ENCODE peak calls at places on chromosomes 13 and 19, in ten cellular contexts. One of them, this sample, is unnamed. For H3K27me3, the result is how much of the 10 kb centered on the place peaks cover.

GRCh38 chr19:30369833-30370232 is 2.4 kb upstream of the ZNF536 start:
- DNase-seq in IMR-90: no peak
- DNase-seq in Peyer's patch: no peak
- DNase-seq in CD8-positive, alpha-beta T cell: no peak
- DNase-seq in AG04450: no peak
- DNase-seq in HCT116: no peak
- DNase-seq in DND-41: no peak
- DNase-seq in mammary epithelial cell: no peak
- DNase-seq in hepatocyte: no peak
- DNase-seq in endodermal cell: no peak
- DNase-seq in this sample: no peak

GRCh38 chr13:30805603-30806011 is 70.3 kb downstream of the ALOX5AP start:
- DNase-seq in IMR-90: peak
- DNase-seq in Peyer's patch: no peak
- DNase-seq in CD8-positive, alpha-beta T cell: no peak
- DNase-seq in AG04450: no peak
- DNase-seq in HCT116: peak
- DNase-seq in DND-41: no peak
- DNase-seq in mammary epithelial cell: peak
- DNase-seq in hepatocyte: no peak
- DNase-seq in endodermal cell: no peak
- DNase-seq in this sample: no peak

GRCh38 chr13:104024416-104025170 is 958.4 kb upstream of the SLC10A2 start:
- DNase-seq in IMR-90: peak
- DNase-seq in Peyer's patch: no peak
- DNase-seq in CD8-positive, alpha-beta T cell: no peak
- DNase-seq in AG04450: no peak
- DNase-seq in HCT116: no peak
- DNase-seq in DND-41: no peak
- DNase-seq in mammary epithelial cell: peak
- DNase-seq in hepatocyte: no peak
- DNase-seq in endodermal cell: no peak
- DNase-seq in this sample: peak

GRCh38 chr13:63481334-63481733 is 2065.7 kb upstream of the PCDH20 start:
- DNase-seq in IMR-90: peak
- DNase-seq in Peyer's patch: no peak
- DNase-seq in CD8-positive, alpha-beta T cell: no peak
- DNase-seq in AG04450: no peak
- DNase-seq in HCT116: no peak
- DNase-seq in DND-41: no peak
- DNase-seq in mammary epithelial cell: no peak
- DNase-seq in hepatocyte: no peak
- DNase-seq in endodermal cell: no peak
- DNase-seq in this sample: peak

GRCh38 chr13:72850959-72851677 is 69.2 kb downstream of the PIBF1 start:
- DNase-seq in IMR-90: no peak
- DNase-seq in Peyer's patch: peak
- DNase-seq in CD8-positive, alpha-beta T cell: no peak
- DNase-seq in AG04450: no peak
- DNase-seq in HCT116: no peak
- DNase-seq in DND-41: no peak
- DNase-seq in mammary epithelial cell: no peak
- DNase-seq in hepatocyte: no peak
- DNase-seq in endodermal cell: peak
- DNase-seq in this sample: no peak

GRCh38 chr13:100112186-100112838 is 23.4 kb downstream of the PCCA start:
- DNase-seq in IMR-90: no peak
- DNase-seq in Peyer's patch: no peak
- DNase-seq in CD8-positive, alpha-beta T cell: no peak
- DNase-seq in AG04450: no peak
- DNase-seq in HCT116: no peak
- DNase-seq in DND-41: no peak
- DNase-seq in mammary epithelial cell: no peak
- DNase-seq in hepatocyte: no peak
- DNase-seq in endodermal cell: no peak
- DNase-seq in this sample: no peak

GRCh38 chr19:42394751-42395150 is 4.7 kb upstream of the CNFN start:
- DNase-seq in IMR-90: peak
- DNase-seq in Peyer's patch: no peak
- DNase-seq in CD8-positive, alpha-beta T cell: no peak
- DNase-seq in AG04450: no peak
- DNase-seq in HCT116: no peak
- DNase-seq in DND-41: no peak
- DNase-seq in mammary epithelial cell: no peak
- DNase-seq in hepatocyte: no peak
- DNase-seq in endodermal cell: no peak
- DNase-seq in this sample: no peak

GRCh38 chr13:33817513-33817842 is 471 bp upstream of the RFC3 start:
- DNase-seq in IMR-90: peak
- DNase-seq in Peyer's patch: no peak
- DNase-seq in CD8-positive, alpha-beta T cell: no peak
- DNase-seq in AG04450: no peak
- DNase-seq in HCT116: no peak
- DNase-seq in DND-41: no peak
- DNase-seq in mammary epithelial cell: peak
- DNase-seq in hepatocyte: no peak
- DNase-seq in endodermal cell: no peak
- DNase-seq in this sample: no peak

GRCh38 chr13:23322353-23323336 is 110.9 kb downstream of the SACS start:
- DNase-seq in IMR-90: peak
- DNase-seq in Peyer's patch: no peak
- DNase-seq in CD8-positive, alpha-beta T cell: no peak
- DNase-seq in AG04450: no peak
- DNase-seq in HCT116: no peak
- DNase-seq in DND-41: no peak
- DNase-seq in mammary epithelial cell: no peak
- DNase-seq in hepatocyte: no peak
- DNase-seq in endodermal cell: no peak
- DNase-seq in this sample: no peak

GRCh38 chr19:51566489-51567100 is 4.5 kb upstream of the ZNF175 start:
- DNase-seq in IMR-90: no peak
- DNase-seq in Peyer's patch: no peak
- DNase-seq in CD8-positive, alpha-beta T cell: no peak
- DNase-seq in AG04450: no peak
- DNase-seq in HCT116: no peak
- DNase-seq in DND-41: no peak
- DNase-seq in mammary epithelial cell: no peak
- DNase-seq in hepatocyte: no peak
- DNase-seq in endodermal cell: no peak
- DNase-seq in this sample: no peak

GRCh38 chr19:51568456-51568855 is 2.6 kb upstream of the ZNF175 start:
- DNase-seq in IMR-90: no peak
- DNase-seq in Peyer's patch: no peak
- DNase-seq in CD8-positive, alpha-beta T cell: no peak
- DNase-seq in AG04450: no peak
- DNase-seq in HCT116: no peak
- DNase-seq in DND-41: no peak
- DNase-seq in mammary epithelial cell: no peak
- DNase-seq in hepatocyte: no peak
- DNase-seq in endodermal cell: no peak
- DNase-seq in this sample: no peak

GRCh38 chr19:51564791-51565190 is 6.3 kb upstream of the ZNF175 start:
- DNase-seq in IMR-90: no peak
- DNase-seq in Peyer's patch: peak
- DNase-seq in CD8-positive, alpha-beta T cell: no peak
- DNase-seq in AG04450: no peak
- DNase-seq in HCT116: no peak
- DNase-seq in DND-41: no peak
- DNase-seq in mammary epithelial cell: no peak
- DNase-seq in hepatocyte: no peak
- DNase-seq in endodermal cell: peak
- DNase-seq in this sample: no peak

GRCh38 chr19:51567583-51567982 is 3.5 kb upstream of the ZNF175 start:
- DNase-seq in IMR-90: no peak
- DNase-seq in Peyer's patch: no peak
- DNase-seq in CD8-positive, alpha-beta T cell: no peak
- DNase-seq in AG04450: no peak
- DNase-seq in HCT116: no peak
- DNase-seq in DND-41: no peak
- DNase-seq in mammary epithelial cell: no peak
- DNase-seq in hepatocyte: no peak
- DNase-seq in endodermal cell: no peak
- DNase-seq in this sample: no peak

DNA sequence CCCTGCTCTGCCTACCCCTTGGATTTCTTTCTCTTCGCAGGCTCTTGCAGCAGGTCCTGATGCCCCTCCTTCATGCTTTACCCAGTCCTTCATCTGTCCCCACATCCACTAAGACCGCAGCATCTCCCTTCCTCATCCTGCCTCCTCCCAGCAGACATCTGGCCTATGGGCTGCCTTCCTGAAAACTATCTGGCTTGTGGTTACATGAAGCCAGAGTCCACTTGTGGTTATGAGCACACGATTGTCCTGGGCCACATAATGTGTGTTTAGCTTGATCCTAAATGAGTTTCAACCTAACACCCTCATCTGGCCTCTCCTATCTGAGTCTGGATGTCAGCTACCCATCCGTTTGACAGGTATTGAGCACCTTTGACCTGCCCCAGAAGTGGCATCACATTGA is 5.5 kb upstream of the ZNF175 start:
- DNase-seq in IMR-90: no peak
- DNase-seq in Peyer's patch: no peak
- DNase-seq in CD8-positive, alpha-beta T cell: no peak
- DNase-seq in AG04450: no peak
- DNase-seq in HCT116: no peak
- DNase-seq in DND-41: no peak
- DNase-seq in mammary epithelial cell: no peak
- DNase-seq in hepatocyte: no peak
- DNase-seq in endodermal cell: no peak
- DNase-seq in this sample: no peak
- H3K27me3 ChIP-seq in IMR-90: under half
- H3K27me3 ChIP-seq in Peyer's patch: under half
- H3K27me3 ChIP-seq in CD8-positive, alpha-beta T cell: under half
- H3K27me3 ChIP-seq in AG04450: under half
- H3K27me3 ChIP-seq in HCT116: under half
- H3K27me3 ChIP-seq in DND-41: under half
- H3K27me3 ChIP-seq in mammary epithelial cell: under half
- H3K27me3 ChIP-seq in hepatocyte: under half
- H3K27me3 ChIP-seq in endodermal cell: half or more
- H3K27me3 ChIP-seq in this sample: under half

GRCh38 chr19:31706131-31706530 is 356.9 kb upstream of the TSHZ3 start:
- DNase-seq in IMR-90: no peak
- DNase-seq in Peyer's patch: no peak
- DNase-seq in CD8-positive, alpha-beta T cell: no peak
- DNase-seq in AG04450: no peak
- DNase-seq in HCT116: no peak
- DNase-seq in DND-41: no peak
- DNase-seq in mammary epithelial cell: no peak
- DNase-seq in hepatocyte: no peak
- DNase-seq in endodermal cell: no peak
- DNase-seq in this sample: no peak
- TF ChIP-seq CTCF in IMR-90: no peak
- TF ChIP-seq CTCF in Peyer's patch: no peak
- TF ChIP-seq CTCF in CD8-positive, alpha-beta T cell: no peak
- TF ChIP-seq CTCF in AG04450: no peak
- TF ChIP-seq CTCF in HCT116: no peak
- TF ChIP-seq CTCF in DND-41: no peak
- TF ChIP-seq CTCF in mammary epithelial cell: no peak
- TF ChIP-seq CTCF in hepatocyte: no peak
- TF ChIP-seq CTCF in endodermal cell: no peak
- TF ChIP-seq CTCF in this sample: no peak

DNA sequence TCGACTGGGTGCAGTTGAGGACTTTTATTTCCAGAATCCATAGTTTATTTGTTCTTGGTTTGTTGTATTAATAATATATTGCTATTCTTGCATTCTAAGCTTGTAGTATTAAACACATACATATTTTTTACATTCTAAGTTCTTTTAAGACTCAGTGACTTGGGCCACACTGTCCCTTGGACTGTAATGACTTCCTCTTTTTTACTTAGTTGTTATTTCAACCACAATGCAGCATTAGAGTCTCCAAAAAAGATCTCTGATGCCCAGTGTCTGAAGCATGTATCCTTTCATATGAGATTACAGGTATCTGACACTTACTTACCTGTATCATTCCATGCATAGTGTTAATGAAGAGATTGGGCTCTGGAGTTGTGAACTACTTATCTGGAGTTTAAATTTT is 864.9 kb upstream of the PCDH20 start:
- DNase-seq in IMR-90: no peak
- DNase-seq in Peyer's patch: no peak
- DNase-seq in CD8-positive, alpha-beta T cell: no peak
- DNase-seq in AG04450: no peak
- DNase-seq in HCT116: no peak
- DNase-seq in DND-41: no peak
- DNase-seq in mammary epithelial cell: no peak
- DNase-seq in hepatocyte: no peak
- DNase-seq in endodermal cell: no peak
- DNase-seq in this sample: no peak
- H3K27ac ChIP-seq in IMR-90: no peak
- H3K27ac ChIP-seq in Peyer's patch: no peak
- H3K27ac ChIP-seq in CD8-positive, alpha-beta T cell: no peak
- H3K27ac ChIP-seq in AG04450: no peak
- H3K27ac ChIP-seq in HCT116: no peak
- H3K27ac ChIP-seq in DND-41: no peak
- H3K27ac ChIP-seq in mammary epithelial cell: no peak
- H3K27ac ChIP-seq in hepatocyte: no peak
- H3K27ac ChIP-seq in endodermal cell: no peak
- H3K27ac ChIP-seq in this sample: no peak

GRCh38 chr19:41192574-41193419 is at the start of gene CYP2S1:
- DNase-seq in IMR-90: peak
- DNase-seq in Peyer's patch: peak
- DNase-seq in CD8-positive, alpha-beta T cell: no peak
- DNase-seq in AG04450: no peak
- DNase-seq in HCT116: peak
- DNase-seq in DND-41: no peak
- DNase-seq in mammary epithelial cell: peak
- DNase-seq in hepatocyte: peak
- DNase-seq in endodermal cell: peak
- DNase-seq in this sample: no peak
- H3K27me3 ChIP-seq in IMR-90: under half
- H3K27me3 ChIP-seq in Peyer's patch: under half
- H3K27me3 ChIP-seq in CD8-positive, alpha-beta T cell: under half
- H3K27me3 ChIP-seq in AG04450: under half
- H3K27me3 ChIP-seq in HCT116: under half
- H3K27me3 ChIP-seq in DND-41: under half
- H3K27me3 ChIP-seq in mammary epithelial cell: under half
- H3K27me3 ChIP-seq in hepatocyte: under half
- H3K27me3 ChIP-seq in endodermal cell: under half
- H3K27me3 ChIP-seq in this sample: under half

This sample was measured in brain microvascular endothelial cell.